ENCODE peak calls at places on chromosomes 3 and 15, in seven cellular contexts. Z is KBM-7, P is mammary epithelial cell, G is M059J, I is ELR, O is IMR-90, L is T-helper 9 cell. C is an unnamed sample.

GRCh38 chr15:35058534-35059054 is 26.5 kb downstream of the NANOGP8 start:
- DNase-seq in Z (no peak), P (no peak), G (no peak), I (no peak), O (no peak), L (no peak), C (no peak)

GRCh38 chr3:34108976-34109375 is 310.5 kb downstream of the PDCD6IP start:
- DNase-seq in Z (no peak), P (no peak), G (no peak), I (no peak), O (no peak), L (no peak), C (no peak)

GRCh38 chr3:29310865-29311264 is 30.0 kb downstream of the RBMS3 start:
- DNase-seq in Z (no peak), P (no peak), G (no peak), I (no peak), O (no peak), L (no peak), C (no peak)

GRCh38 chr3:43754316-43754715 is 63.6 kb downstream of the ABHD5 start:
- DNase-seq in Z (no peak), P (no peak), G (peak), I (peak), O (peak), L (no peak), C (no peak)

GRCh38 chr3:36124118-36124796 is 256.0 kb upstream of the STAC start:
- DNase-seq in Z (peak), P (peak), G (peak), I (peak), O (peak), L (no peak), C (no peak)

GRCh38 chr15:95284933-95285401 is 1045.5 kb upstream of the NR2F2 start:
- DNase-seq in Z (no peak), P (no peak), G (no peak), I (no peak), O (peak), L (no peak), C (no peak)

GRCh38 chr15:88635343-88635742 is 3.5 kb upstream of the ISG20 start:
- DNase-seq in Z (peak), P (no peak), G (no peak), I (no peak), O (no peak), L (peak), C (no peak)

GRCh38 chr3:124599779-124600693 is 130.2 kb upstream of the UMPS start:
- DNase-seq in Z (no peak), P (peak), G (peak), I (peak), O (peak), L (no peak), C (no peak)

GRCh38 chr3:120203016-120203415 is 82.0 kb downstream of the GPR156 start:
- DNase-seq in Z (peak), P (peak), G (peak), I (peak), O (peak), L (no peak), C (no peak)

GRCh38 chr15:71195242-71195641 is 80.0 kb downstream of the THSD4 start:
- DNase-seq in Z (peak), P (no peak), G (peak), I (peak), O (no peak), L (no peak), C (no peak)

GRCh38 chr3:19543212-19543841 is 390.7 kb downstream of the EFHB start:
- DNase-seq in Z (peak), P (peak), G (no peak), I (peak), O (no peak), L (no peak), C (no peak)

GRCh38 chr3:156413293-156413912 is 141.5 kb downstream of the SSR3 start:
- DNase-seq in Z (no peak), P (no peak), G (no peak), I (no peak), O (no peak), L (no peak), C (no peak)

GRCh38 chr3:77652624-77653023 is 612.7 kb downstream of the ROBO2 start:
- DNase-seq in Z (no peak), P (no peak), G (no peak), I (no peak), O (no peak), L (no peak), C (no peak)

GRCh38 chr3:107690522-107691138 is 167.9 kb downstream of the BBX start:
- DNase-seq in Z (peak), P (peak), G (peak), I (peak), O (peak), L (no peak), C (no peak)

GRCh38 chr3:74491874-74492273 is 122.6 kb downstream of the CNTN3 start:
- DNase-seq in Z (no peak), P (no peak), G (no peak), I (no peak), O (no peak), L (no peak), C (no peak)

GRCh38 chr3:37326144-37326543 is 151.8 kb upstream of the LRRFIP2 start:
- DNase-seq in Z (no peak), P (no peak), G (no peak), I (no peak), O (no peak), L (no peak), C (no peak)

GRCh38 chr3:44648564-44649229 is at the start of gene ZNF35:
- DNase-seq in Z (no peak), P (peak), G (peak), I (peak), O (peak), L (no peak), C (peak)

GRCh38 chr3:43379343-43379742 is 93.0 kb downstream of the SNRK start:
- DNase-seq in Z (no peak), P (no peak), G (no peak), I (peak), O (peak), L (no peak), C (no peak)

GRCh38 chr3:27721717-27722564 is at the start of gene EOMES:
- DNase-seq in Z (peak), P (peak), G (peak), I (peak), O (no peak), L (peak), C (no peak)

GRCh38 chr3:111848246-111848645 is 10.8 kb upstream of the PHLDB2 start:
- DNase-seq in Z (no peak), P (peak), G (peak), I (peak), O (no peak), L (no peak), C (no peak)

GRCh38 chr15:74826372-74826819 is at the start of gene CPLX3:
- DNase-seq in Z (peak), P (no peak), G (no peak), I (no peak), O (no peak), L (peak), C (no peak)

GRCh38 chr15:96130734-96131133 is 199.8 kb upstream of the NR2F2 start:
- DNase-seq in Z (no peak), P (no peak), G (no peak), I (no peak), O (no peak), L (no peak), C (no peak)

GRCh38 chr15:43795997-43796396 is 3.9 kb downstream of the SERF2 start:
- DNase-seq in Z (no peak), P (no peak), G (no peak), I (no peak), O (no peak), L (no peak), C (no peak)

GRCh38 chr3:25428003-25428861 is at the start of gene RARB:
- DNase-seq in Z (peak), P (peak), G (peak), I (peak), O (peak), L (no peak), C (peak)

GRCh38 chr3:49277357-49277723 is 308 bp upstream of the C3orf62 start:
- DNase-seq in Z (no peak), P (no peak), G (no peak), I (no peak), O (no peak), L (no peak), C (no peak)

GRCh38 chr3:13874891-13875290 is 5.0 kb downstream of the WNT7A start:
- DNase-seq in Z (no peak), P (no peak), G (no peak), I (no peak), O (no peak), L (no peak), C (no peak)

GRCh38 chr3:57951106-57951882 is 56.9 kb upstream of the FLNB start:
- DNase-seq in Z (peak), P (peak), G (peak), I (peak), O (peak), L (no peak), C (no peak)

GRCh38 chr15:91465696-91466095 is 365.6 kb downstream of the SV2B start:
- DNase-seq in Z (no peak), P (peak), G (no peak), I (no peak), O (no peak), L (no peak), C (no peak)

GRCh38 chr3:124395584-124396340 is 334.5 kb upstream of the UMPS start:
- DNase-seq in Z (no peak), P (peak), G (peak), I (no peak), O (peak), L (no peak), C (no peak)

GRCh38 chr3:138833908-138834358 is 795 bp downstream of the PIK3CB start:
- DNase-seq in Z (peak), P (peak), G (no peak), I (no peak), O (peak), L (no peak), C (no peak)

GRCh38 chr3:195095035-195095703 is 175.8 kb downstream of the XXYLT1 start:
- DNase-seq in Z (no peak), P (no peak), G (no peak), I (no peak), O (no peak), L (no peak), C (no peak)

GRCh38 chr3:66076861-66077495 is 38.3 kb upstream of the MAGI1 start:
- DNase-seq in Z (no peak), P (no peak), G (no peak), I (peak), O (peak), L (no peak), C (peak)

GRCh38 chr3:156492801-156493261 is 62.1 kb downstream of the SSR3 start:
- DNase-seq in Z (no peak), P (no peak), G (no peak), I (no peak), O (no peak), L (no peak), C (peak)

GRCh38 chr3:82641701-82642100 is 880.3 kb upstream of the GBE1 start:
- DNase-seq in Z (no peak), P (peak), G (peak), I (peak), O (no peak), L (no peak), C (no peak)

GRCh38 chr3:116739678-116740077 is 30.1 kb downstream of the TUSC7 start:
- DNase-seq in Z (no peak), P (no peak), G (no peak), I (no peak), O (no peak), L (no peak), C (no peak)

GRCh38 chr3:175421897-175422296 is 562.8 kb downstream of the NAALADL2 start:
- DNase-seq in Z (no peak), P (no peak), G (no peak), I (no peak), O (no peak), L (no peak), C (no peak)

GRCh38 chr3:122101646-122102045 is 46.5 kb downstream of the CD86 start:
- DNase-seq in Z (peak), P (peak), G (peak), I (peak), O (peak), L (no peak), C (peak)